ENCODE peak calls at places on chromosomes 2 and 18, in seven cellular contexts. P is left ventricle myocardium inferior; D is NCI-H460; W is CD8-positive, alpha-beta T cell; Q is PC-3; G is stimulated activated naive B cell treated with anti-CD40 and anti-IgM and Interleukin-4, amounts not matched to agents 10 μg/mL and 1 μg/mL and 100 μg/mL, for 72 hours; F is activated T-cell treated with anti-CD3 and anti-CD28 coated beads, Interleukin-2, amount 50 U/mL, for 72 hours. I is an unnamed sample.

GRCh38 chr2:120751553-120751952 is 15.9 kb downstream of the GLI2 start:
- DNase-seq in F (no peak), W (no peak), D (no peak), G (no peak), P (no peak), Q (no peak), I (no peak)

GRCh38 chr2:237207641-237208040 is 122.0 kb downstream of the COPS8 start:
- DNase-seq in W (no peak), G (no peak), Q (peak), P (peak), F (no peak), D (no peak), I (no peak)

GRCh38 chr2:239029958-239030357 is 182.1 kb downstream of the TWIST2 start:
- DNase-seq in G (no peak), F (no peak), W (no peak), P (no peak), Q (no peak), D (no peak), I (no peak)

GRCh38 chr18:45320724-45321123 is 294.6 kb upstream of the SLC14A2 start:
- DNase-seq in F (no peak), W (no peak), P (no peak), Q (no peak), D (no peak), G (no peak), I (no peak)

GRCh38 chr2:88613921-88614320 is 13.3 kb downstream of the EIF2AK3 start:
- DNase-seq in P (no peak), W (no peak), Q (no peak), F (no peak), G (no peak), D (no peak), I (no peak)

GRCh38 chr2:20509766-20510490 is 63.1 kb downstream of the RHOB start:
- DNase-seq in F (no peak), G (no peak), W (no peak), D (peak), P (no peak), Q (no peak), I (peak)

GRCh38 chr18:44700652-44701051 is 20.0 kb downstream of the SETBP1 start:
- DNase-seq in Q (no peak), F (no peak), P (no peak), W (peak), D (no peak), G (no peak), I (no peak)

GRCh38 chr2:54321062-54321461 is 65.0 kb upstream of the TSPYL6 start:
- DNase-seq in G (no peak), Q (no peak), F (no peak), W (no peak), D (no peak), P (no peak), I (no peak)

GRCh38 chr2:20443276-20443920 is 3.5 kb upstream of the RHOB start:
- DNase-seq in F (no peak), P (no peak), W (no peak), Q (peak), D (peak), G (no peak), I (no peak)

GRCh38 chr2:10255189-10256030 is 47.3 kb upstream of the HPCAL1 start:
- DNase-seq in P (peak), Q (no peak), F (no peak), D (no peak), W (no peak), G (no peak), I (no peak)

GRCh38 chr18:79484661-79485621 is 89.2 kb downstream of the NFATC1 start:
- DNase-seq in W (no peak), P (peak), D (no peak), Q (no peak), G (no peak), F (no peak), I (no peak)

GRCh38 chr2:95281071-95281470 is 6.8 kb downstream of the PROM2 start:
- DNase-seq in D (no peak), W (no peak), F (no peak), Q (no peak), P (no peak), G (no peak), I (no peak)

GRCh38 chr2:241620419-241620769 is 16.6 kb downstream of the THAP4 start:
- DNase-seq in D (no peak), G (no peak), F (peak), P (no peak), W (no peak), Q (peak), I (peak)

GRCh38 chr2:101622210-101622609 is 75.3 kb upstream of the MAP4K4 start:
- DNase-seq in P (no peak), F (peak), Q (no peak), D (no peak), W (no peak), G (no peak), I (no peak)

GRCh38 chr2:13682878-13683277 is 949.6 kb upstream of the LRATD1 start:
- DNase-seq in W (no peak), G (no peak), Q (peak), F (no peak), D (no peak), P (no peak), I (no peak)

GRCh38 chr2:171479154-171479814 is 43.0 kb upstream of the CYBRD1 start:
- DNase-seq in Q (peak), W (no peak), F (no peak), D (no peak), P (no peak), G (no peak), I (no peak)

GRCh38 chr2:221779614-221780067 is 207.5 kb upstream of the EPHA4 start:
- DNase-seq in Q (no peak), G (no peak), W (no peak), P (no peak), F (no peak), D (no peak), I (no peak)

GRCh38 chr18:45255142-45255890 is 360.0 kb upstream of the SLC14A2 start:
- DNase-seq in F (no peak), P (no peak), D (no peak), Q (peak), G (no peak), W (no peak), I (no peak)